ENCODE peak calls at places on chromosomes 12 and 14, in seven cellular contexts. O, B, E, K, I, C and J are unnamed samples.

GRCh38 chr12:58930770-58931324 is 10.5 kb upstream of the LRIG3 start:
- DNase-seq in K (no peak), B (no peak), E (no peak), C (no peak), O (no peak), I (no peak), J (peak; percentile 23)

GRCh38 chr12:17016116-17016864 is 410.3 kb upstream of the LMO3 start:
- DNase-seq in B (no peak), O (no peak), I (no peak), K (no peak), C (no peak), E (no peak), J (no peak)

GRCh38 chr12:28130625-28131598 is 59.3 kb upstream of the CCDC91 start:
- DNase-seq in E (peak; percentile 99), B (no peak), I (no peak), O (no peak), K (no peak), C (no peak), J (peak; percentile 87)

GRCh38 chr12:3203713-3204112 is 126.5 kb downstream of the TSPAN9 start:
- DNase-seq in I (no peak), C (no peak), B (no peak), O (no peak), K (no peak), E (no peak), J (no peak)

GRCh38 chr14:30525833-30526232 is 33.1 kb upstream of the G2E3 start:
- DNase-seq in K (no peak), O (no peak), I (no peak), C (no peak), B (no peak), E (no peak), J (peak; percentile 64)

GRCh38 chr12:17975239-17975638 is 114.8 kb downstream of the RERGL start:
- DNase-seq in I (no peak), E (no peak), C (no peak), K (no peak), B (no peak), O (no peak), J (no peak)

GRCh38 chr12:97921957-97922722 is 459.5 kb downstream of the RMST start:
- DNase-seq in O (no peak), I (no peak), E (no peak), B (no peak), C (no peak), K (no peak), J (no peak)

GRCh38 chr14:103382375-103382774 is 2.8 kb upstream of the MARK3 start:
- DNase-seq in K (no peak), E (peak; percentile 40), C (no peak), O (no peak), B (no peak), I (no peak), J (peak; percentile 59)

GRCh38 chr14:39491134-39491541 is 58.9 kb upstream of the FBXO33 start:
- DNase-seq in K (no peak), I (no peak), C (no peak), B (no peak), E (no peak), O (no peak), J (peak; percentile 72)

GRCh38 chr14:66281036-66281776 is 205.0 kb upstream of the CCDC196 start:
- DNase-seq in K (no peak), E (no peak), C (peak; percentile 86), I (no peak), B (no peak), O (no peak), J (no peak)

GRCh38 chr14:95562892-95563685 is 28.2 kb downstream of the GLRX5 start:
- DNase-seq in O (no peak), K (no peak), B (peak; percentile 48), I (no peak), C (no peak), E (no peak), J (peak; percentile 57)

GRCh38 chr12:49295087-49296001 is at the start of gene PRPH:
- DNase-seq in O (no peak), B (no peak), C (peak; percentile 59), E (no peak), K (no peak), I (peak; percentile 20), J (no peak)

GRCh38 chr12:20438307-20438779 is 70.0 kb downstream of the PDE3A start:
- DNase-seq in E (peak; percentile 71), C (no peak), B (no peak), O (no peak), I (no peak), K (no peak), J (peak; percentile 90)

GRCh38 chr14:69769623-69770022 is 2.7 kb downstream of the SRSF5 start:
- DNase-seq in O (no peak), C (no peak), K (no peak), I (no peak), B (no peak), E (no peak), J (no peak)

GRCh38 chr14:57847096-57847495 is 18.8 kb downstream of the SLC35F4 start:
- DNase-seq in K (no peak), B (no peak), O (no peak), E (no peak), C (no peak), I (no peak), J (peak; percentile 55)

GRCh38 chr12:26116829-26117228 is 8.0 kb downstream of the BHLHE41 start:
- DNase-seq in B (no peak), O (no peak), E (no peak), K (no peak), I (no peak), C (no peak), J (peak; percentile 65)

GRCh38 chr12:107126688-107127481 is 33.5 kb upstream of the CRY1 start:
- DNase-seq in C (no peak), B (no peak), O (no peak), E (no peak), I (no peak), K (no peak), J (peak; percentile 64)

GRCh38 chr12:6950944-6951540 is at the start of gene PTPN6:
- DNase-seq in B (peak; percentile 75), O (peak; percentile 57), E (no peak), K (no peak), I (peak; percentile 71), C (no peak), J (no peak)

GRCh38 chr14:103999795-104000440 is 57.6 kb upstream of the RD3L start:
- DNase-seq in B (no peak), K (no peak), I (no peak), C (no peak), E (no peak), O (no peak), J (no peak)

GRCh38 chr12:78406213-78406612 is 458.4 kb upstream of the SYT1 start:
- DNase-seq in E (no peak), B (no peak), I (no peak), C (no peak), K (no peak), O (no peak), J (no peak)

GRCh38 chr12:120642806-120643205 is 2.4 kb downstream of the CABP1 start:
- DNase-seq in C (no peak), K (no peak), B (no peak), E (no peak), O (no peak), I (no peak), J (no peak)

GRCh38 chr12:51973560-51973959 is 22.1 kb downstream of the ACVR1B start:
- DNase-seq in B (no peak), C (no peak), E (no peak), O (no peak), I (no peak), K (no peak), J (peak; percentile 69)

GRCh38 chr12:94536040-94536965 is 76.6 kb upstream of the CEP83 start:
- DNase-seq in B (no peak), K (no peak), C (no peak), E (no peak), O (no peak), I (no peak), J (no peak)

GRCh38 chr14:57199911-57200310 is 68.8 kb downstream of the EXOC5 start:
- DNase-seq in K (no peak), E (peak; percentile 46), B (no peak), I (no peak), O (no peak), C (no peak), J (peak; percentile 69)

GRCh38 chr12:75784591-75784990 is 247.0 kb downstream of the PHLDA1 start:
- DNase-seq in E (no peak), C (peak; percentile 68), B (peak; percentile 80), K (no peak), I (no peak), O (no peak), J (peak; percentile 25)

GRCh38 chr12:55188974-55189556 is 31.8 kb upstream of the OR10A7 start:
- DNase-seq in I (peak; percentile 38), B (no peak), O (peak; percentile 0), C (no peak), E (peak; percentile 26), K (peak; percentile 26), J (peak; percentile 90)

GRCh38 chr12:89166525-89166934 is 185.8 kb downstream of the DUSP6 start:
- DNase-seq in E (no peak), O (no peak), B (no peak), K (no peak), C (no peak), I (peak; percentile 31), J (peak; percentile 71)

GRCh38 chr12:117685115-117685926 is 283.5 kb downstream of the KSR2 start:
- DNase-seq in B (peak; percentile 48), O (no peak), C (peak; percentile 83), K (no peak), E (peak; percentile 44), I (no peak), J (no peak)

GRCh38 chr12:109968032-109968420 is 28.1 kb downstream of the GIT2 start:
- DNase-seq in C (no peak), I (no peak), B (no peak), E (no peak), O (no peak), K (no peak), J (no peak)

GRCh38 chr12:45794422-45794821 is 64.9 kb downstream of the ARID2 start:
- DNase-seq in K (no peak), E (no peak), B (no peak), C (no peak), O (no peak), I (no peak), J (no peak)

GRCh38 chr12:23493690-23494101 is 455.8 kb downstream of the SOX5 start:
- DNase-seq in O (no peak), B (no peak), E (no peak), I (no peak), K (no peak), C (no peak), J (no peak)

GRCh38 chr14:90576581-90576980 is 179.8 kb downstream of the CALM1 start:
- DNase-seq in B (no peak), K (no peak), I (no peak), O (no peak), E (peak; percentile 42), C (no peak), J (no peak)

GRCh38 chr14:26404927-26405326 is 192.9 kb downstream of the NOVA1 start:
- DNase-seq in I (no peak), C (no peak), B (no peak), O (no peak), K (no peak), E (no peak), J (no peak)

GRCh38 chr14:98692832-98693231 is 579.2 kb downstream of the BCL11B start:
- DNase-seq in C (no peak), B (no peak), E (no peak), O (no peak), K (no peak), I (no peak), J (no peak)

GRCh38 chr12:113812431-113813228 is 153.5 kb downstream of the RBM19 start:
- DNase-seq in I (no peak), C (no peak), O (no peak), E (no peak), B (no peak), K (no peak), J (no peak)

GRCh38 chr12:85923767-85924331 is 49.8 kb downstream of the NTS start:
- DNase-seq in B (no peak), C (no peak), I (peak; percentile 6), O (no peak), K (no peak), E (peak; percentile 7), J (peak; percentile 79)